ENCODE peak calls at places on chromosomes 4 and X, in eight cellular contexts. One of them, this sample, is unnamed.

GRCh38 chr4:36402008-36402758 is 120.8 kb downstream of the DTHD1 start:
- DNase-seq in endothelial cell of umbilical vein: no peak
- DNase-seq in C1 segment of cervical spinal cord: no peak
- DNase-seq in activated naive CD8-positive, alpha-beta T cell treated with anti-CD3 and anti-CD28 coated beads, Interleukin-2, amount 50 U/mL, for 16 hours: no peak
- DNase-seq in aorta: no peak
- DNase-seq in NCI-H2107: no peak
- DNase-seq in upper lobe of left lung: no peak
- DNase-seq in stimulated activated CD8-positive, alpha-beta memory T cell treated with anti-CD3 and anti-CD28 coated beads, Interleukin-4, amount 100 ng/mL, for 1 hour: no peak
- DNase-seq in this sample: no peak

GRCh38 chrX:38006283-38006682 is at the start of gene SYTL5:
- DNase-seq in activated naive CD8-positive, alpha-beta T cell treated with anti-CD3 and anti-CD28 coated beads, Interleukin-2, amount 50 U/mL, for 16 hours: no peak
- DNase-seq in stimulated activated CD8-positive, alpha-beta memory T cell treated with anti-CD3 and anti-CD28 coated beads, Interleukin-4, amount 100 ng/mL, for 1 hour: no peak
- DNase-seq in endothelial cell of umbilical vein: no peak
- DNase-seq in upper lobe of left lung: no peak
- DNase-seq in NCI-H2107: no peak
- DNase-seq in aorta: no peak
- DNase-seq in C1 segment of cervical spinal cord: no peak
- DNase-seq in this sample: no peak

GRCh38 chrX:31268359-31268758 is 196.5 kb upstream of the FTHL17 start:
- DNase-seq in endothelial cell of umbilical vein: no peak
- DNase-seq in C1 segment of cervical spinal cord: no peak
- DNase-seq in upper lobe of left lung: no peak
- DNase-seq in NCI-H2107: no peak
- DNase-seq in aorta: no peak
- DNase-seq in stimulated activated CD8-positive, alpha-beta memory T cell treated with anti-CD3 and anti-CD28 coated beads, Interleukin-4, amount 100 ng/mL, for 1 hour: no peak
- DNase-seq in activated naive CD8-positive, alpha-beta T cell treated with anti-CD3 and anti-CD28 coated beads, Interleukin-2, amount 50 U/mL, for 16 hours: no peak
- DNase-seq in this sample: no peak

GRCh38 chrX:19005909-19006308 is 22.0 kb upstream of the PHKA2 start:
- DNase-seq in upper lobe of left lung: no peak
- DNase-seq in aorta: no peak
- DNase-seq in activated naive CD8-positive, alpha-beta T cell treated with anti-CD3 and anti-CD28 coated beads, Interleukin-2, amount 50 U/mL, for 16 hours: no peak
- DNase-seq in C1 segment of cervical spinal cord: no peak
- DNase-seq in endothelial cell of umbilical vein: no peak
- DNase-seq in NCI-H2107: no peak
- DNase-seq in stimulated activated CD8-positive, alpha-beta memory T cell treated with anti-CD3 and anti-CD28 coated beads, Interleukin-4, amount 100 ng/mL, for 1 hour: no peak
- DNase-seq in this sample: no peak

GRCh38 chr4:76120199-76120598 is 28.0 kb downstream of the NUP54 start:
- DNase-seq in activated naive CD8-positive, alpha-beta T cell treated with anti-CD3 and anti-CD28 coated beads, Interleukin-2, amount 50 U/mL, for 16 hours: no peak
- DNase-seq in C1 segment of cervical spinal cord: no peak
- DNase-seq in upper lobe of left lung: no peak
- DNase-seq in aorta: no peak
- DNase-seq in stimulated activated CD8-positive, alpha-beta memory T cell treated with anti-CD3 and anti-CD28 coated beads, Interleukin-4, amount 100 ng/mL, for 1 hour: no peak
- DNase-seq in NCI-H2107: no peak
- DNase-seq in endothelial cell of umbilical vein: no peak
- DNase-seq in this sample: no peak

GRCh38 chrX:150162141-150162540 is 201.0 kb upstream of the MAMLD1 start:
- DNase-seq in C1 segment of cervical spinal cord: no peak
- DNase-seq in aorta: no peak
- DNase-seq in activated naive CD8-positive, alpha-beta T cell treated with anti-CD3 and anti-CD28 coated beads, Interleukin-2, amount 50 U/mL, for 16 hours: no peak
- DNase-seq in endothelial cell of umbilical vein: no peak
- DNase-seq in NCI-H2107: no peak
- DNase-seq in stimulated activated CD8-positive, alpha-beta memory T cell treated with anti-CD3 and anti-CD28 coated beads, Interleukin-4, amount 100 ng/mL, for 1 hour: no peak
- DNase-seq in upper lobe of left lung: no peak
- DNase-seq in this sample: no peak

GRCh38 chr4:114132830-114133229 is 153.4 kb upstream of the ARSJ start:
- DNase-seq in NCI-H2107: no peak
- DNase-seq in upper lobe of left lung: no peak
- DNase-seq in C1 segment of cervical spinal cord: no peak
- DNase-seq in stimulated activated CD8-positive, alpha-beta memory T cell treated with anti-CD3 and anti-CD28 coated beads, Interleukin-4, amount 100 ng/mL, for 1 hour: no peak
- DNase-seq in activated naive CD8-positive, alpha-beta T cell treated with anti-CD3 and anti-CD28 coated beads, Interleukin-2, amount 50 U/mL, for 16 hours: no peak
- DNase-seq in endothelial cell of umbilical vein: no peak
- DNase-seq in aorta: no peak
- DNase-seq in this sample: no peak

GRCh38 chrX:123036401-123036800 is 147.7 kb upstream of the GRIA3 start:
- DNase-seq in endothelial cell of umbilical vein: no peak
- DNase-seq in upper lobe of left lung: no peak
- DNase-seq in activated naive CD8-positive, alpha-beta T cell treated with anti-CD3 and anti-CD28 coated beads, Interleukin-2, amount 50 U/mL, for 16 hours: no peak
- DNase-seq in stimulated activated CD8-positive, alpha-beta memory T cell treated with anti-CD3 and anti-CD28 coated beads, Interleukin-4, amount 100 ng/mL, for 1 hour: no peak
- DNase-seq in NCI-H2107: no peak
- DNase-seq in C1 segment of cervical spinal cord: no peak
- DNase-seq in aorta: no peak
- DNase-seq in this sample: no peak

GRCh38 chr4:68732653-68733466 is 62.4 kb upstream of the UGT2B15 start:
- DNase-seq in upper lobe of left lung: no peak
- DNase-seq in activated naive CD8-positive, alpha-beta T cell treated with anti-CD3 and anti-CD28 coated beads, Interleukin-2, amount 50 U/mL, for 16 hours: no peak
- DNase-seq in NCI-H2107: no peak
- DNase-seq in aorta: no peak
- DNase-seq in endothelial cell of umbilical vein: no peak
- DNase-seq in C1 segment of cervical spinal cord: no peak
- DNase-seq in stimulated activated CD8-positive, alpha-beta memory T cell treated with anti-CD3 and anti-CD28 coated beads, Interleukin-4, amount 100 ng/mL, for 1 hour: no peak
- DNase-seq in this sample: no peak

GRCh38 chr4:17082186-17082585 is 183.7 kb upstream of the LDB2 start:
- DNase-seq in stimulated activated CD8-positive, alpha-beta memory T cell treated with anti-CD3 and anti-CD28 coated beads, Interleukin-4, amount 100 ng/mL, for 1 hour: no peak
- DNase-seq in C1 segment of cervical spinal cord: no peak
- DNase-seq in upper lobe of left lung: no peak
- DNase-seq in activated naive CD8-positive, alpha-beta T cell treated with anti-CD3 and anti-CD28 coated beads, Interleukin-2, amount 50 U/mL, for 16 hours: no peak
- DNase-seq in endothelial cell of umbilical vein: no peak
- DNase-seq in NCI-H2107: no peak
- DNase-seq in aorta: no peak
- DNase-seq in this sample: no peak

GRCh38 chrX:14344172-14344940 is 185.0 kb upstream of the GLRA2 start:
- DNase-seq in NCI-H2107: no peak
- DNase-seq in aorta: no peak
- DNase-seq in activated naive CD8-positive, alpha-beta T cell treated with anti-CD3 and anti-CD28 coated beads, Interleukin-2, amount 50 U/mL, for 16 hours: no peak
- DNase-seq in stimulated activated CD8-positive, alpha-beta memory T cell treated with anti-CD3 and anti-CD28 coated beads, Interleukin-4, amount 100 ng/mL, for 1 hour: no peak
- DNase-seq in upper lobe of left lung: no peak
- DNase-seq in C1 segment of cervical spinal cord: no peak
- DNase-seq in endothelial cell of umbilical vein: no peak
- DNase-seq in this sample: no peak

GRCh38 chr4:146520894-146521542 is 722 bp downstream of the SLC10A7 start:
- DNase-seq in aorta: no peak
- DNase-seq in activated naive CD8-positive, alpha-beta T cell treated with anti-CD3 and anti-CD28 coated beads, Interleukin-2, amount 50 U/mL, for 16 hours: no peak
- DNase-seq in upper lobe of left lung: no peak
- DNase-seq in endothelial cell of umbilical vein: peak
- DNase-seq in stimulated activated CD8-positive, alpha-beta memory T cell treated with anti-CD3 and anti-CD28 coated beads, Interleukin-4, amount 100 ng/mL, for 1 hour: no peak
- DNase-seq in NCI-H2107: no peak
- DNase-seq in C1 segment of cervical spinal cord: peak
- DNase-seq in this sample: no peak

GRCh38 chr4:98822144-98822543 is 106.8 kb downstream of the EIF4E start:
- DNase-seq in upper lobe of left lung: no peak
- DNase-seq in aorta: no peak
- DNase-seq in NCI-H2107: no peak
- DNase-seq in endothelial cell of umbilical vein: no peak
- DNase-seq in stimulated activated CD8-positive, alpha-beta memory T cell treated with anti-CD3 and anti-CD28 coated beads, Interleukin-4, amount 100 ng/mL, for 1 hour: no peak
- DNase-seq in activated naive CD8-positive, alpha-beta T cell treated with anti-CD3 and anti-CD28 coated beads, Interleukin-2, amount 50 U/mL, for 16 hours: no peak
- DNase-seq in C1 segment of cervical spinal cord: no peak
- DNase-seq in this sample: no peak

GRCh38 chrX:128457674-128458073 is 405.5 kb upstream of the ACTRT1 start:
- DNase-seq in upper lobe of left lung: no peak
- DNase-seq in C1 segment of cervical spinal cord: no peak
- DNase-seq in endothelial cell of umbilical vein: no peak
- DNase-seq in stimulated activated CD8-positive, alpha-beta memory T cell treated with anti-CD3 and anti-CD28 coated beads, Interleukin-4, amount 100 ng/mL, for 1 hour: no peak
- DNase-seq in aorta: no peak
- DNase-seq in activated naive CD8-positive, alpha-beta T cell treated with anti-CD3 and anti-CD28 coated beads, Interleukin-2, amount 50 U/mL, for 16 hours: no peak
- DNase-seq in NCI-H2107: no peak
- DNase-seq in this sample: no peak

GRCh38 chr4:72975488-72975784 is 94.1 kb downstream of the COX18 start:
- DNase-seq in upper lobe of left lung: no peak
- DNase-seq in endothelial cell of umbilical vein: no peak
- DNase-seq in activated naive CD8-positive, alpha-beta T cell treated with anti-CD3 and anti-CD28 coated beads, Interleukin-2, amount 50 U/mL, for 16 hours: no peak
- DNase-seq in C1 segment of cervical spinal cord: no peak
- DNase-seq in aorta: no peak
- DNase-seq in NCI-H2107: no peak
- DNase-seq in stimulated activated CD8-positive, alpha-beta memory T cell treated with anti-CD3 and anti-CD28 coated beads, Interleukin-4, amount 100 ng/mL, for 1 hour: no peak
- DNase-seq in this sample: no peak

GRCh38 chr4:7338059-7338452 is 96.7 kb downstream of the PSAPL1 start:
- DNase-seq in endothelial cell of umbilical vein: no peak
- DNase-seq in upper lobe of left lung: no peak
- DNase-seq in C1 segment of cervical spinal cord: no peak
- DNase-seq in NCI-H2107: no peak
- DNase-seq in activated naive CD8-positive, alpha-beta T cell treated with anti-CD3 and anti-CD28 coated beads, Interleukin-2, amount 50 U/mL, for 16 hours: no peak
- DNase-seq in aorta: no peak
- DNase-seq in stimulated activated CD8-positive, alpha-beta memory T cell treated with anti-CD3 and anti-CD28 coated beads, Interleukin-4, amount 100 ng/mL, for 1 hour: no peak
- DNase-seq in this sample: no peak

GRCh38 chrX:133335027-133335426 is 80.3 kb downstream of the GPC4 start:
- DNase-seq in endothelial cell of umbilical vein: no peak
- DNase-seq in aorta: no peak
- DNase-seq in C1 segment of cervical spinal cord: no peak
- DNase-seq in upper lobe of left lung: no peak
- DNase-seq in stimulated activated CD8-positive, alpha-beta memory T cell treated with anti-CD3 and anti-CD28 coated beads, Interleukin-4, amount 100 ng/mL, for 1 hour: no peak
- DNase-seq in activated naive CD8-positive, alpha-beta T cell treated with anti-CD3 and anti-CD28 coated beads, Interleukin-2, amount 50 U/mL, for 16 hours: no peak
- DNase-seq in NCI-H2107: no peak
- DNase-seq in this sample: no peak

GRCh38 chrX:81280148-81280547 is 78.2 kb downstream of the SH3BGRL start:
- DNase-seq in activated naive CD8-positive, alpha-beta T cell treated with anti-CD3 and anti-CD28 coated beads, Interleukin-2, amount 50 U/mL, for 16 hours: no peak
- DNase-seq in stimulated activated CD8-positive, alpha-beta memory T cell treated with anti-CD3 and anti-CD28 coated beads, Interleukin-4, amount 100 ng/mL, for 1 hour: no peak
- DNase-seq in endothelial cell of umbilical vein: no peak
- DNase-seq in aorta: no peak
- DNase-seq in C1 segment of cervical spinal cord: no peak
- DNase-seq in upper lobe of left lung: no peak
- DNase-seq in NCI-H2107: no peak
- DNase-seq in this sample: no peak

GRCh38 chrX:97102938-97103337 is 219.2 kb downstream of the RPA4 start:
- DNase-seq in endothelial cell of umbilical vein: no peak
- DNase-seq in stimulated activated CD8-positive, alpha-beta memory T cell treated with anti-CD3 and anti-CD28 coated beads, Interleukin-4, amount 100 ng/mL, for 1 hour: no peak
- DNase-seq in upper lobe of left lung: no peak
- DNase-seq in activated naive CD8-positive, alpha-beta T cell treated with anti-CD3 and anti-CD28 coated beads, Interleukin-2, amount 50 U/mL, for 16 hours: no peak
- DNase-seq in aorta: no peak
- DNase-seq in NCI-H2107: no peak
- DNase-seq in C1 segment of cervical spinal cord: no peak
- DNase-seq in this sample: no peak

GRCh38 chr4:145785391-145786008 is 105.6 kb downstream of the C4orf51 start:
- DNase-seq in C1 segment of cervical spinal cord: no peak
- DNase-seq in upper lobe of left lung: no peak
- DNase-seq in NCI-H2107: no peak
- DNase-seq in aorta: no peak
- DNase-seq in activated naive CD8-positive, alpha-beta T cell treated with anti-CD3 and anti-CD28 coated beads, Interleukin-2, amount 50 U/mL, for 16 hours: no peak
- DNase-seq in stimulated activated CD8-positive, alpha-beta memory T cell treated with anti-CD3 and anti-CD28 coated beads, Interleukin-4, amount 100 ng/mL, for 1 hour: no peak
- DNase-seq in endothelial cell of umbilical vein: no peak
- DNase-seq in this sample: no peak